ENCODE peak calls at places on chromosomes 12 and 14, in four cellular contexts. J is fibroblast of mammary gland, O is MG63, V is fibroblast of pulmonary artery. W is an unnamed sample.

GRCh38 chr12:946656-947055 is 2.8 kb downstream of the RAD52 start:
- DNase-seq in J (peak; percentile 44), O (no peak), V (peak; percentile 26), W (no peak)

GRCh38 chr14:21204167-21205025 is 48.5 kb upstream of the OR5AU1 start:
- DNase-seq in J (no peak), O (no peak), V (no peak), W (no peak)

GRCh38 chr14:98731286-98731685 is 540.7 kb downstream of the BCL11B start:
- DNase-seq in J (no peak), O (no peak), V (no peak), W (no peak)

GRCh38 chr12:129901256-129901655 is 2.6 kb downstream of the TMEM132D start:
- DNase-seq in J (peak; percentile 9), O (no peak), V (no peak), W (peak; percentile 44)

GRCh38 chr14:54667764-54668163 is 100.8 kb downstream of the SAMD4A start:
- DNase-seq in J (no peak), O (no peak), V (no peak), W (no peak)

GRCh38 chr14:50821471-50822464 is 9.2 kb downstream of the NIN start:
- DNase-seq in J (no peak), O (no peak), V (no peak), W (no peak)

GRCh38 chr12:15779925-15780324 is 9.3 kb downstream of the EPS8 start:
- DNase-seq in J (no peak), O (no peak), V (no peak), W (no peak)

GRCh38 chr14:51996148-51996746 is 6.9 kb downstream of the RTRAF start:
- DNase-seq in J (peak; percentile 78), O (no peak), V (peak; percentile 85), W (peak; percentile 76)

GRCh38 chr14:74504874-74505617 is 11.5 kb downstream of the ISCA2 start:
- DNase-seq in J (no peak), O (no peak), V (no peak), W (no peak)

GRCh38 chr12:24008166-24008565 is 58.7 kb upstream of the SOX5 start:
- DNase-seq in J (no peak), O (no peak), V (no peak), W (no peak)

GRCh38 chr12:113396200-113396599 is 7.5 kb downstream of the SDS start:
- DNase-seq in J (no peak), O (no peak), V (no peak), W (no peak)

GRCh38 chr12:38056701-38057689 is 259.6 kb upstream of the ALG10B start:
- DNase-seq in J (no peak), O (peak; percentile 11), V (no peak), W (no peak)

GRCh38 chr14:93042968-93043940 is 72.5 kb downstream of the ITPK1 start:
- DNase-seq in J (peak; percentile 30), O (peak; percentile 95), V (peak; percentile 83), W (peak; percentile 74)
- H3K4me3 ChIP-seq in J (no peak overlapping the region), O (no peak overlapping the region), V (no peak overlapping the region), W (no peak overlapping the region)

DNA sequence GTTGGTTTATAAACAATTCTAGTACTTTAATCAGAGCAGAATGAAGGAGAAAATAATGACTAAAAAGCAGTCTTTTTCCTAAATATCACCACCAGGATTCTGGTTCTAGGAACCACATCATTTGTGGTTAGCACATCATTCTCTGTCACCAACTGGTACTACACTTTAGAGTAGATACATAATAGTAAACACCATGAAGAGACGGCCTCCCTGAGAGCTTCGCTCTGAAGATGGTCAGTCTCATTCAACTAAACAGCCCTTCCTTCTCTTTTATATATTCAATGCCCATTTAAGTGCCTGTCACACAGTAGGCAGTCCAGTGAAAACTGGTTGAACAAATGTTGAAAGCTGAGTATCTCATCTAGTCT is 10.9 kb downstream of the SLC38A2 start:
- DNase-seq in J (no peak), O (no peak), V (peak; percentile 33), W (no peak)
- H3K4me3 ChIP-seq in J (no peak overlapping the region), O (no peak overlapping the region), V (no peak overlapping the region), W (no peak overlapping the region)

GRCh38 chr12:121797937-121798801 is 4.7 kb upstream of the RHOF start:
- DNase-seq in J (peak; percentile 48), O (peak; percentile 69), V (no peak), W (peak; percentile 54)
- H3K4me3 ChIP-seq in J (peak overlapping the region; percentile 35), O (no peak overlapping the region), V (peak overlapping the region; percentile 78), W (peak overlapping the region; percentile 33)

GRCh38 chr14:59920378-59920683 is 387 bp downstream of the LRRC9 start:
- DNase-seq in J (no peak), O (no peak), V (no peak), W (no peak)

GRCh38 chr14:59913187-59913586 is 6.8 kb upstream of the LRRC9 start:
- DNase-seq in J (no peak), O (no peak), V (no peak), W (no peak)

GRCh38 chr14:59919582-59920377 is at the start of gene LRRC9:
- DNase-seq in J (no peak), O (peak; percentile 2), V (peak; percentile 10), W (peak; percentile 37)

GRCh38 chr14:59918824-59919581 is 941 bp upstream of the LRRC9 start:
- DNase-seq in J (peak; percentile 49), O (peak; percentile 7), V (peak; percentile 55), W (peak; percentile 55)
- H3K4me3 ChIP-seq in J (peak overlapping the region; percentile 34), O (peak overlapping the region; percentile 37), V (peak overlapping the region; percentile 40), W (peak overlapping the region; percentile 47)

W was measured in astrocyte of the spinal cord.